ENCODE peak calls at places on chromosomes 12 and 14, in six cellular contexts. Y is stromal cell of bone marrow; O is HEK293T; E is activated CD4-positive, alpha-beta T cell treated with anti-CD3 and anti-CD28 coated beads, Interleukin-2, amount 10 ng/mL, durations not matched to agents 7 days and 5 days; Z is NCI-H2081; N is AG20443. Q is an unnamed sample.

GRCh38 chr12:93243689-93244513 is 133.8 kb upstream of the NUDT4 start:
- DNase-seq in O (no peak), N (peak), E (peak), Z (no peak), Y (peak), Q (no peak)

GRCh38 chr12:42485823-42486222 is 103.7 kb downstream of the PRICKLE1 start:
- DNase-seq in N (no peak), E (no peak), Y (no peak), Z (no peak), O (no peak), Q (no peak)

GRCh38 chr12:77372026-77372425 is 306.7 kb upstream of the E2F7 start:
- DNase-seq in E (no peak), Y (no peak), Z (no peak), O (no peak), N (no peak), Q (no peak)

GRCh38 chr14:28867571-28867970 is 101.0 kb downstream of the FOXG1 start:
- DNase-seq in E (no peak), O (no peak), Z (no peak), N (no peak), Y (no peak), Q (no peak)

GRCh38 chr12:68932123-68932700 is 759 bp downstream of the CPM start:
- DNase-seq in Z (no peak), E (no peak), O (no peak), Y (no peak), N (no peak), Q (no peak)

GRCh38 chr14:75971509-75971908 is 10.3 kb downstream of the TGFB3 start:
- DNase-seq in Y (no peak), E (no peak), N (no peak), O (no peak), Z (no peak), Q (no peak)

GRCh38 chr12:94832780-94833760 is 170.4 kb downstream of the NDUFA12 start:
- DNase-seq in E (no peak), Z (no peak), O (peak), N (no peak), Y (peak), Q (peak)

GRCh38 chr12:25051583-25052190 is 102.8 kb upstream of the BCAT1 start:
- DNase-seq in N (no peak), E (peak), O (no peak), Y (no peak), Z (no peak), Q (no peak)

GRCh38 chr14:61933021-61933420 is 170.8 kb downstream of the SNAPC1 start:
- DNase-seq in O (no peak), Y (no peak), Z (no peak), N (no peak), E (no peak), Q (peak)

GRCh38 chr12:120851444-120851843 is 52.7 kb downstream of the SPPL3 start:
- DNase-seq in O (no peak), N (no peak), Z (no peak), Y (no peak), E (no peak), Q (no peak)

GRCh38 chr14:36204674-36205073 is 28.2 kb upstream of the PTCSC3 start:
- DNase-seq in O (no peak), Y (no peak), E (no peak), N (no peak), Z (no peak), Q (no peak)

GRCh38 chr12:100427078-100427477 is 46.6 kb upstream of the NR1H4 start:
- DNase-seq in N (peak), E (no peak), O (no peak), Z (no peak), Y (peak), Q (no peak)

GRCh38 chr12:88242161-88242925 is 100.2 kb downstream of the TMTC3 start:
- DNase-seq in Z (no peak), O (no peak), E (no peak), Y (peak), N (peak), Q (no peak)

GRCh38 chr14:58171090-58171489 is 19.1 kb upstream of the ARMH4 start:
- DNase-seq in E (peak), Z (peak), O (peak), N (peak), Y (peak), Q (peak)

GRCh38 chr14:93965287-93965821 is 11.0 kb downstream of the ASB2 start:
- DNase-seq in E (no peak), Y (peak), O (no peak), N (peak), Z (no peak), Q (no peak)

Q was measured in NCI-H1417.